ENCODE peak calls at places on chromosomes 11 and 22, in five cellular contexts. One of them, this sample, is unnamed.

GRCh38 chr22:49934891-49935557 is 16.6 kb downstream of the CRELD2 start:
- DNase-seq in activated T-helper 1 cell treated with Interleukin-2 at 50 U/mL for 16 hours: peak
- DNase-seq in Caco-2: no peak
- DNase-seq in activated gamma-delta T cell treated with Interleukin-2 at 50 U/mL for 16 hours: peak
- DNase-seq in chondrocyte: no peak
- DNase-seq in this sample: peak

GRCh38 chr11:79232346-79232745 is 208.5 kb downstream of the TENM4 start:
- DNase-seq in activated T-helper 1 cell treated with Interleukin-2 at 50 U/mL for 16 hours: no peak
- DNase-seq in Caco-2: no peak
- DNase-seq in activated gamma-delta T cell treated with Interleukin-2 at 50 U/mL for 16 hours: no peak
- DNase-seq in chondrocyte: no peak
- DNase-seq in this sample: no peak

GRCh38 chr11:95515379-95515778 is 274.2 kb downstream of the FAM76B start:
- DNase-seq in activated T-helper 1 cell treated with Interleukin-2 at 50 U/mL for 16 hours: no peak
- DNase-seq in Caco-2: no peak
- DNase-seq in activated gamma-delta T cell treated with Interleukin-2 at 50 U/mL for 16 hours: no peak
- DNase-seq in chondrocyte: no peak
- DNase-seq in this sample: no peak

GRCh38 chr11:30481816-30482215 is 104.3 kb downstream of the MPPED2 start:
- DNase-seq in activated T-helper 1 cell treated with Interleukin-2 at 50 U/mL for 16 hours: no peak
- DNase-seq in Caco-2: no peak
- DNase-seq in activated gamma-delta T cell treated with Interleukin-2 at 50 U/mL for 16 hours: no peak
- DNase-seq in chondrocyte: no peak
- DNase-seq in this sample: no peak

GRCh38 chr11:128549256-128549944 is 38.0 kb downstream of the ETS1 start:
- DNase-seq in activated T-helper 1 cell treated with Interleukin-2 at 50 U/mL for 16 hours: no peak
- DNase-seq in Caco-2: no peak
- DNase-seq in activated gamma-delta T cell treated with Interleukin-2 at 50 U/mL for 16 hours: no peak
- DNase-seq in chondrocyte: no peak
- DNase-seq in this sample: no peak

GRCh38 chr11:117657801-117658200 is 139.2 kb downstream of the DSCAML1 start:
- DNase-seq in activated T-helper 1 cell treated with Interleukin-2 at 50 U/mL for 16 hours: no peak
- DNase-seq in Caco-2: no peak
- DNase-seq in activated gamma-delta T cell treated with Interleukin-2 at 50 U/mL for 16 hours: no peak
- DNase-seq in chondrocyte: no peak
- DNase-seq in this sample: no peak

GRCh38 chr11:26843539-26843938 is 121.7 kb upstream of the SLC5A12 start:
- DNase-seq in activated T-helper 1 cell treated with Interleukin-2 at 50 U/mL for 16 hours: no peak
- DNase-seq in Caco-2: no peak
- DNase-seq in activated gamma-delta T cell treated with Interleukin-2 at 50 U/mL for 16 hours: no peak
- DNase-seq in chondrocyte: no peak
- DNase-seq in this sample: no peak

GRCh38 chr22:23418159-23418788 is 161.8 kb downstream of the IGLL1 start:
- DNase-seq in activated T-helper 1 cell treated with Interleukin-2 at 50 U/mL for 16 hours: no peak
- DNase-seq in Caco-2: no peak
- DNase-seq in activated gamma-delta T cell treated with Interleukin-2 at 50 U/mL for 16 hours: no peak
- DNase-seq in chondrocyte: no peak
- DNase-seq in this sample: no peak

GRCh38 chr11:44632466-44633123 is 67.1 kb downstream of the CD82 start:
- DNase-seq in activated T-helper 1 cell treated with Interleukin-2 at 50 U/mL for 16 hours: no peak
- DNase-seq in Caco-2: peak
- DNase-seq in activated gamma-delta T cell treated with Interleukin-2 at 50 U/mL for 16 hours: no peak
- DNase-seq in chondrocyte: peak
- DNase-seq in this sample: peak

GRCh38 chr11:126603486-126603885 is 248.0 kb downstream of the ST3GAL4 start:
- DNase-seq in activated T-helper 1 cell treated with Interleukin-2 at 50 U/mL for 16 hours: no peak
- DNase-seq in Caco-2: no peak
- DNase-seq in activated gamma-delta T cell treated with Interleukin-2 at 50 U/mL for 16 hours: no peak
- DNase-seq in chondrocyte: no peak
- DNase-seq in this sample: no peak

GRCh38 chr11:74142624-74143023 is 28.2 kb downstream of the C2CD3 start:
- DNase-seq in activated T-helper 1 cell treated with Interleukin-2 at 50 U/mL for 16 hours: no peak
- DNase-seq in Caco-2: no peak
- DNase-seq in activated gamma-delta T cell treated with Interleukin-2 at 50 U/mL for 16 hours: no peak
- DNase-seq in chondrocyte: no peak
- DNase-seq in this sample: no peak

GRCh38 chr11:821513-822371 is 3.0 kb downstream of the PNPLA2 start:
- DNase-seq in activated T-helper 1 cell treated with Interleukin-2 at 50 U/mL for 16 hours: no peak
- DNase-seq in Caco-2: no peak
- DNase-seq in activated gamma-delta T cell treated with Interleukin-2 at 50 U/mL for 16 hours: no peak
- DNase-seq in chondrocyte: no peak
- DNase-seq in this sample: no peak

GRCh38 chr11:10930224-10930960 is 72.5 kb upstream of the ZBED5 start:
- DNase-seq in activated T-helper 1 cell treated with Interleukin-2 at 50 U/mL for 16 hours: no peak
- DNase-seq in Caco-2: no peak
- DNase-seq in activated gamma-delta T cell treated with Interleukin-2 at 50 U/mL for 16 hours: no peak
- DNase-seq in chondrocyte: no peak
- DNase-seq in this sample: no peak

GRCh38 chr11:119262668-119263351 is 54.1 kb downstream of the MCAM start:
- DNase-seq in activated T-helper 1 cell treated with Interleukin-2 at 50 U/mL for 16 hours: no peak
- DNase-seq in Caco-2: no peak
- DNase-seq in activated gamma-delta T cell treated with Interleukin-2 at 50 U/mL for 16 hours: no peak
- DNase-seq in chondrocyte: no peak
- DNase-seq in this sample: no peak

GRCh38 chr11:8717876-8718753 is 35.5 kb downstream of the RPL27A start:
- DNase-seq in activated T-helper 1 cell treated with Interleukin-2 at 50 U/mL for 16 hours: no peak
- DNase-seq in Caco-2: no peak
- DNase-seq in activated gamma-delta T cell treated with Interleukin-2 at 50 U/mL for 16 hours: no peak
- DNase-seq in chondrocyte: no peak
- DNase-seq in this sample: peak

GRCh38 chr11:116333193-116333592 is 439.6 kb downstream of the BUD13 start:
- DNase-seq in activated T-helper 1 cell treated with Interleukin-2 at 50 U/mL for 16 hours: no peak
- DNase-seq in Caco-2: no peak
- DNase-seq in activated gamma-delta T cell treated with Interleukin-2 at 50 U/mL for 16 hours: no peak
- DNase-seq in chondrocyte: no peak
- DNase-seq in this sample: no peak

GRCh38 chr11:70016666-70017347 is 61.3 kb upstream of the ANO1 start:
- DNase-seq in activated T-helper 1 cell treated with Interleukin-2 at 50 U/mL for 16 hours: no peak
- DNase-seq in Caco-2: no peak
- DNase-seq in activated gamma-delta T cell treated with Interleukin-2 at 50 U/mL for 16 hours: no peak
- DNase-seq in chondrocyte: no peak
- DNase-seq in this sample: no peak

GRCh38 chr11:72771507-72771906 is 19.3 kb upstream of the ARAP1 start:
- DNase-seq in activated T-helper 1 cell treated with Interleukin-2 at 50 U/mL for 16 hours: no peak
- DNase-seq in Caco-2: no peak
- DNase-seq in activated gamma-delta T cell treated with Interleukin-2 at 50 U/mL for 16 hours: no peak
- DNase-seq in chondrocyte: no peak
- DNase-seq in this sample: no peak

This sample was measured in B cell.